ENCODE peak calls at places on chromosomes 7 and 10, in four cellular contexts. O is NCI-H774, L is WTC11, M is HS-27A. K is an unnamed sample.

GRCh38 chr10:60397792-60398191 is 8.1 kb upstream of the ANK3 start:
- DNase-seq in O (no peak), L (no peak), M (no peak), K (no peak)

GRCh38 chr10:74190494-74190893 is 39.5 kb downstream of the ADK start:
- DNase-seq in O (no peak), L (no peak), M (no peak), K (no peak)

GRCh38 chr10:24519950-24520349 is 203.7 kb downstream of the ARHGAP21 start:
- DNase-seq in O (no peak), L (peak; percentile 41), M (no peak), K (no peak)

GRCh38 chr7:75989726-75990388 is 4.5 kb downstream of the TMEM120A start:
- DNase-seq in O (no peak), L (no peak), M (no peak), K (no peak)

GRCh38 chr7:152853236-152853635 is 93.7 kb downstream of the ACTR3B start:
- DNase-seq in O (no peak), L (no peak), M (no peak), K (no peak)

GRCh38 chr7:84194484-84195260 is at the start of gene SEMA3A:
- DNase-seq in O (peak; percentile 9), L (peak; percentile 20), M (no peak), K (no peak)

GRCh38 chr7:16891874-16892620 is 10.3 kb upstream of the AGR3 start:
- DNase-seq in O (no peak), L (no peak), M (no peak), K (peak; percentile 48)

GRCh38 chr7:46545790-46546189 is 624.7 kb upstream of the IGFBP3 start:
- DNase-seq in O (no peak), L (no peak), M (peak; percentile 63), K (no peak)

GRCh38 chr10:112240441-112240840 is 42.8 kb upstream of the TECTB start:
- DNase-seq in O (no peak), L (no peak), M (no peak), K (no peak)

K was measured in NCI-H1417 treated with DMSO at 0.1 percent for 48 hours.